ENCODE peak calls at places on chromosomes 1 and 21, in four cellular contexts. Y, L, B and E are unnamed samples. For H3K4me1, the result is how much of the 10 kb centered on the place peaks cover.

GRCh38 chr1:160081261-160081936 is at the start of gene KCNJ9:
- DNase-seq in B (no peak), L (no peak), Y (no peak), E (no peak)

GRCh38 chr1:220326578-220326977 is 54.3 kb upstream of the RAB3GAP2 start:
- DNase-seq in L (no peak), B (no peak), Y (no peak), E (peak)

GRCh38 chr1:112735752-112736151 is 20.6 kb upstream of the PPM1J start:
- DNase-seq in B (no peak), L (no peak), Y (peak), E (no peak)

GRCh38 chr1:167627865-167628641 is 2.0 kb upstream of the RCSD1 start:
- DNase-seq in Y (no peak), L (no peak), B (peak), E (no peak)

GRCh38 chr1:207805841-207806421 is 54.1 kb downstream of the CD46 start:
- DNase-seq in B (no peak), Y (no peak), L (no peak), E (no peak)

GRCh38 chr1:226634611-226635246 is 86.2 kb downstream of the STUM start:
- DNase-seq in L (no peak), Y (no peak), B (no peak), E (no peak)

GRCh38 chr1:160251687-160252526 is 10.4 kb downstream of the DCAF8 start:
- DNase-seq in Y (peak), B (peak), L (no peak), E (peak)

GRCh38 chr1:46528297-46528955 is 23.0 kb downstream of the KNCN start:
- DNase-seq in Y (no peak), L (no peak), B (no peak), E (no peak)

GRCh38 chr21:45138199-45139002 is 64.0 kb downstream of the ADARB1 start:
- DNase-seq in B (peak), L (peak), Y (peak), E (peak)

GRCh38 chr1:149997585-149998262 is 12.8 kb downstream of the OTUD7B start:
- DNase-seq in B (no peak), L (no peak), Y (no peak), E (no peak)

GRCh38 chr1:38502772-38503171 is 356.8 kb downstream of the RRAGC start:
- DNase-seq in Y (no peak), L (peak), B (no peak), E (peak)

GRCh38 chr1:91635763-91636162 is 135.1 kb downstream of the CDC7 start:
- DNase-seq in Y (no peak), B (no peak), L (no peak), E (no peak)

GRCh38 chr1:22102746-22103145 is 40.2 kb downstream of the WNT4 start:
- DNase-seq in B (no peak), L (no peak), Y (no peak), E (no peak)

GRCh38 chr1:206736878-206737728 is 33.5 kb upstream of the IL19 start:
- DNase-seq in L (no peak), Y (no peak), B (no peak), E (no peak)

GRCh38 chr1:183883629-183884028 is 78.7 kb downstream of the RGL1 start:
- DNase-seq in Y (no peak), B (no peak), L (no peak), E (no peak)

GRCh38 chr21:33241846-33242245 is 12.1 kb downstream of the IFNAR2 start:
- DNase-seq in L (no peak), B (no peak), Y (no peak), E (no peak)

GRCh38 chr1:230584660-230585059 is 57.6 kb upstream of the COG2 start:
- DNase-seq in L (no peak), Y (no peak), B (no peak), E (no peak)

GRCh38 chr1:212040629-212041028 is 5.1 kb downstream of the DTL start:
- DNase-seq in Y (no peak), L (no peak), B (peak), E (no peak)

GRCh38 chr1:167784876-167785550 is 63.2 kb downstream of the MPZL1 start:
- DNase-seq in L (no peak), Y (no peak), B (no peak), E (no peak)

GRCh38 chr1:171221665-171222591 is 26.4 kb upstream of the FMO1 start:
- DNase-seq in Y (no peak), L (no peak), B (no peak), E (no peak)

GRCh38 chr21:42319851-42320602 is 4.8 kb upstream of the TFF3 start:
- DNase-seq in Y (no peak), L (no peak), B (no peak), E (no peak)

GRCh38 chr1:201039876-201040275 is 16.4 kb upstream of the KIF21B start:
- DNase-seq in B (no peak), Y (no peak), L (no peak), E (no peak)

GRCh38 chr1:203288351-203288894 is 16.9 kb upstream of the BTG2 start:
- DNase-seq in Y (no peak), B (no peak), L (no peak), E (no peak)

GRCh38 chr1:115262886-115263285 is 75.2 kb downstream of the NGF start:
- DNase-seq in Y (no peak), L (no peak), B (no peak), E (no peak)

GRCh38 chr21:41894922-41895557 is 15.9 kb upstream of the PRDM15 start:
- DNase-seq in L (no peak), B (no peak), Y (no peak), E (no peak)

GRCh38 chr1:43238104-43238503 is 31.7 kb upstream of the TMEM125 start:
- DNase-seq in L (peak), Y (peak), B (peak), E (peak)

GRCh38 chr1:224054611-224055010 is 59.3 kb upstream of the FBXO28 start:
- DNase-seq in B (no peak), Y (no peak), L (no peak), E (peak)

GRCh38 chr21:27649746-27650145 is 682.9 kb upstream of the ADAMTS5 start:
- DNase-seq in B (no peak), L (no peak), Y (no peak), E (no peak)

GRCh38 chr1:179825201-179825600 is 52.4 kb downstream of the TOR1AIP2 start:
- DNase-seq in B (no peak), L (no peak), Y (no peak), E (no peak)

GRCh38 chr1:179824265-179824664 is 53.3 kb downstream of the TOR1AIP2 start:
- DNase-seq in Y (no peak), L (no peak), B (no peak), E (no peak)

GRCh38 chr1:179823693-179824092 is 53.9 kb downstream of the TOR1AIP2 start:
- DNase-seq in L (no peak), Y (no peak), B (no peak), E (no peak)

GRCh38 chr1:179826626-179827280 is 50.9 kb downstream of the TOR1AIP2 start:
- DNase-seq in B (no peak), L (no peak), Y (no peak), E (no peak)

DNA sequence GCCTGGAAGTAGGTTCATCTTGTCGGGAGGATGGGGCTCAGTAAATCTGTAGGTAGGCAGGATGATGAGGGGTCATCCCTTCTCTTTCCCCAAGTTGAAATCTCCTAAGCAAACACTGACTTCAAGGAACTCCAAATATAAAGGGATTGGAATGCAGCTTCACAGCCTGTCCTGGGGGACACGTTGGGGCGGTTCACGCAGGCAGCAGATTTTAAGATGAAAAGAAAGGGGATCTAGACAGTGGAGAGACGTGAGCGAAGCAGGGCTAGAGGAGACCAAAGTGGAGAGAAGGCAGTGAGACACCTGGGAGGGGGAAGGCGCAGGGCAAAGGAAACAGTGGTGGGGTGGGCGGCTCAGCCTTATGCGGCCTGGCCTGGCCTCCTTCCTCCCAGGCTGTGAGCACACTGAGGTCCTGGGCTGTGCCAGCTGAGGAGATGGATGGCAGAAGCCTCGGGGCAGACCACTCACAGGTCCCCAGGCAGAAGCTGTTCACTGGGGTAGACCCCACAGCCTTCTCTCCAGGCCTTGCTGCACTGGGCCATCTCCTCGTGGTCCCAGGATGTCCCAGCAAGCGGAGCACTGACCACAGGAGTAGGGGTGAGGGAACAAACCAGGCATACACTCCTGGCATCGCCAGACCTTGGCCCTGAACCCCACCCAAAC is 51.7 kb downstream of the TOR1AIP2 start:
- DNase-seq in B (no peak), Y (no peak), L (no peak), E (no peak)
- H3K4me1 ChIP-seq in B (under half), Y (under half), L (under half), E (under half)

DNA sequence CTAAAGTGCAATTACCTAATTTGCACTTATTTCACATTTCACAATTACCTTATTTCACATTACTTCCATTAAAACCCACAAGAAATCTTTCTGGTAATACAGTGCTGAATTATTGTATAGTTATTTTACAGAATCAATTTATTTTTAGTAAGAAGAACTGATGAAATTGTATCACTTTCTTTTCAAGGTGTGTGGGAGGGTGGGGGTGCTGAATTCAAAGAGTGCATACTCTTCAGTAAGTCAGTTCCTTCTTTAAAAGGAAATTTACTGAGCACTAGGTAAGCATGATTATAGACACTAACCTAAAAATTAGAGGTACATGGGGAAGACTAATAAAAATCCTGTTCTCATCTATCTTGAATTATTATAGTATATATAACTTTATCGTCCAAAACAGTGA is 731.6 kb upstream of the ADGRL4 start:
- DNase-seq in B (no peak), Y (no peak), L (no peak), E (no peak)
- TF ChIP-seq YY1 in B (no peak), Y (no peak), L (no peak), E (no peak)

GRCh38 chr1:9317072-9317471 is 24.4 kb downstream of the SPSB1 start:
- DNase-seq in Y (no peak), B (no peak), L (no peak), E (no peak)

GRCh38 chr1:9316512-9316911 is 23.8 kb downstream of the SPSB1 start:
- DNase-seq in Y (no peak), B (no peak), L (no peak), E (no peak)

GRCh38 chr1:9316080-9316444 is 23.4 kb downstream of the SPSB1 start:
- DNase-seq in Y (no peak), L (no peak), B (no peak), E (no peak)

GRCh38 chr1:9319208-9319788 is 26.6 kb downstream of the SPSB1 start:
- DNase-seq in L (no peak), Y (no peak), B (no peak), E (no peak)

GRCh38 chr1:9317591-9318331 is 25.1 kb downstream of the SPSB1 start:
- DNase-seq in Y (no peak), L (no peak), B (no peak), E (no peak)
- H3K4me1 ChIP-seq in Y (under half), L (under half), B (under half), E (under half)

GRCh38 chr1:209029737-209030136 is 553.8 kb upstream of the CAMK1G start:
- DNase-seq in Y (no peak), L (no peak), B (no peak), E (no peak)
- TF ChIP-seq YY1 in Y (no peak), L (no peak), B (no peak), E (no peak)

GRCh38 chr1:234956821-234957329 is 171.8 kb downstream of the TOMM20 start:
- DNase-seq in L (no peak), Y (no peak), B (peak), E (peak)

GRCh38 chr1:234960722-234961467 is 167.7 kb downstream of the TOMM20 start:
- DNase-seq in L (no peak), Y (no peak), B (peak), E (no peak)

GRCh38 chr1:234958066-234958701 is 170.5 kb downstream of the TOMM20 start:
- DNase-seq in B (peak), Y (no peak), L (no peak), E (peak)

GRCh38 chr1:234957330-234958065 is 171.1 kb downstream of the TOMM20 start:
- DNase-seq in B (peak), L (peak), Y (peak), E (peak)

DNA sequence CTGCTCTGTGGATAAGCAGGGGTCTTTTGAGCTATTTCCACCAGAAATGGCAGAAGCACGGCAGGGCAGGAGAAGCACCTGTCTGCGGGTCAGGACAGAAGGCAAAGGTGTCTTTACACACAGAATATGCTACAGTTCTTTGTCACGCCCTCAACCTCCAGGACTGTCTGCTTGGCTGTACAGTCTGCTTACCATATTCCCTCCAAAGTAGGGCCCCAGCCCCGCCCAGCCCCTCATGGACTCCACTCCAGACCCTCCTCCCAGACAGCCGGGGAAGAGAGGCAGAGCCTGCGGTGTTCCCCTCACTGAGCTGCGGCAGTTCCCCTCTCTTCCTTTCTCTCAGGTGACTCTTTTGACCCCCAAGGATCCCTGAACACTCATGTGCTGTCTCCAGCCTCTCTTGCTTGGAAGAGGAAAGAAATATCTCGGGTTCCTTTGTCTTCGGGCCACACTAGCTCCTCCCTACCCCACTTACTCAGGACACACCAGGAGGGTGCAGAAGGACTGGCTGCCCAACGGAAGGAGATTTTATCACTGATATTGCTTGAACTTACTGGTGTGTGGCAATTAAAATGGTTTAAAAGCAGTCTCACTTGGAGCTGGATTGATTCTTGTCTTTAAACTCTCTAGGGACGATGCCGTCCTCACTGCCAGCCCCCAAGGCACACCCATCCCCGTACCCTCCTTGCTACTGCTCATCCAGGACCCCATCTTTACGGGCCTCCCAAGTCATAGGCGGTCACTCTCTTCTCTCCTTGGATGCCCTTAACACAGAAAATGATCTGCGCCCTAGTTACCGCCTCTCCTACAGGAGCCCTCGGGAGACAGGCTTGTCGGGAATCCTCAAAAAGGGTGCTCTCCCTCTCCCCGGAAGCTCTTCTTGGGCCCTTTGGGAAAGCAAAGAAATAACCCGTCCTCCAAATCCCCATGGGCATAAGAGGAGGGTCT is 169.7 kb downstream of the TOMM20 start:
- DNase-seq in B (no peak), L (no peak), Y (no peak), E (no peak)
- H3K4me1 ChIP-seq in B (half or more), L (under half), Y (under half), E (under half)

DNA sequence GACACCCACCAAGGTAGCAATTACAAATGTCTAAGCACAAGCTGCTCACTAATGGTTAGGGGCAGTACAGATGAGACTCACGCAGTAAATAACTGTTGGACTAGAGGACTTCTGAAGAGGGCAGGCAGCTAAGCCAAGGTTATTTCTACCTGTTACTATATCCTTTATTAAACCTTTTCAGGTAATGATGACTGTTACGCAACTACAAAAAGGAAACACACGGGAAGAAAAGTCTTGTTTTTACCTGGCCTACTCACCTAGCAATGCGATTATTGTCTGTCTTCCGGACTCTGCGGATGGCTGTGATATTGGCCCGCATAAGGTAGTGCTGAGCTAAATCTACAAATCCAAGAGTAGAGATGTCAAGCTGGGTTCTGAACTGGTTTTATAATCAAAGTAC is 17.8 kb upstream of the VHLL start:
- DNase-seq in Y (no peak), L (no peak), B (no peak), E (no peak)
- TF ChIP-seq YY1 in Y (no peak), L (no peak), B (no peak), E (no peak)

GRCh38 chr1:2606806-2607680 is 20.5 kb downstream of the PRXL2B start:
- DNase-seq in L (no peak), Y (no peak), B (no peak), E (no peak)

GRCh38 chr1:2609271-2610035 is 22.9 kb downstream of the PRXL2B start:
- DNase-seq in L (no peak), B (no peak), Y (no peak), E (no peak)

GRCh38 chr1:2606004-2606805 is 19.6 kb downstream of the PRXL2B start:
- DNase-seq in Y (no peak), L (no peak), B (no peak), E (no peak)

GRCh38 chr1:2608434-2609055 is 22.0 kb downstream of the PRXL2B start:
- DNase-seq in B (no peak), Y (no peak), L (no peak), E (no peak)

GRCh38 chr1:2607681-2608041 is 21.1 kb downstream of the PRXL2B start:
- DNase-seq in L (no peak), B (no peak), Y (no peak), E (no peak)
- H3K4me1 ChIP-seq in L (under half), B (under half), Y (under half), E (under half)

GRCh38 chr1:185158806-185159205 is 1.8 kb downstream of the SWT1 start:
- DNase-seq in B (no peak), Y (no peak), L (no peak), E (no peak)
- TF ChIP-seq YY1 in B (no peak), Y (no peak), L (no peak), E (no peak)

DNA sequence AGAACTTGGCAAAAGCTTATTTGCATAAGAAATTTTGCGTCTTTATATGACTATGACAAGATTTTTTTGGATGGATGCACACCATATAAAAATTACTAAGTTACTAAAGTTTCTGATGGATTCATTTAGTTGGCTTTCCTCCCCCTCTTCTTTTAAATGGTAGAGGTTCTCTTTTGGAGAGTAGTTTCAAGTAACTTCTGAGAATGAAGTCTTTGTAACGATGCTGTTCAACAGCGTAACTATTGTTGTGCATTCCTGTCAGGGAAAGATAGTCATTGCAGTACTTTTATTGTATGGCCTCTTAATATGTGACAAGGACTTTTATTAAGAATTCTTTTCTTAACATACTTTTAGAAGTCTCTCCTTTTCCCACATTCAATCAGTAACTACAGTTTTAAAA is 16.0 kb downstream of the NFIA start:
- DNase-seq in B (no peak), Y (no peak), L (no peak), E (no peak)
- H3K4me1 ChIP-seq in B (half or more), Y (under half), L (under half), E (under half)